ENCODE peak calls at places on chromosome 15, in four cellular contexts. One of them, this sample, is unnamed. For H3K9me3, the result is how much of the 10 kb centered on the place peaks cover.

GRCh38 chr15:92625297-92625980 is 30.1 kb downstream of the FAM174B start:
- DNase-seq in neuronal stem cell: no peak
- DNase-seq in heart left ventricle: no peak
- DNase-seq in OCI-LY7: no peak
- DNase-seq in this sample: no peak

GRCh38 chr15:48897144-48897814 is 19.3 kb downstream of the EID1 start:
- DNase-seq in heart left ventricle: no peak
- DNase-seq in OCI-LY7: no peak
- DNase-seq in neuronal stem cell: no peak
- DNase-seq in this sample: no peak

GRCh38 chr15:80770356-80770705 is 8.8 kb upstream of the CEMIP start:
- DNase-seq in neuronal stem cell: no peak
- DNase-seq in heart left ventricle: no peak
- DNase-seq in OCI-LY7: no peak
- DNase-seq in this sample: no peak

GRCh38 chr15:90231028-90232017 is 2.4 kb downstream of the CIB1 start:
- DNase-seq in neuronal stem cell: no peak
- DNase-seq in OCI-LY7: peak
- DNase-seq in heart left ventricle: no peak
- DNase-seq in this sample: peak

GRCh38 chr15:92034227-92034626 is 180.7 kb downstream of the SLCO3A1 start:
- DNase-seq in neuronal stem cell: no peak
- DNase-seq in heart left ventricle: no peak
- DNase-seq in OCI-LY7: no peak
- DNase-seq in this sample: no peak

GRCh38 chr15:31335991-31336942 is 9.6 kb downstream of the KLF13 start:
- DNase-seq in OCI-LY7: no peak
- DNase-seq in heart left ventricle: no peak
- DNase-seq in neuronal stem cell: no peak
- DNase-seq in this sample: no peak

GRCh38 chr15:82047493-82048446 is 2.0 kb upstream of the MEX3B start:
- DNase-seq in heart left ventricle: no peak
- DNase-seq in neuronal stem cell: no peak
- DNase-seq in OCI-LY7: no peak
- DNase-seq in this sample: no peak

GRCh38 chr15:101710806-101711205 is 13.5 kb downstream of the TARS3 start:
- DNase-seq in heart left ventricle: no peak
- DNase-seq in neuronal stem cell: no peak
- DNase-seq in OCI-LY7: no peak
- DNase-seq in this sample: no peak

GRCh38 chr15:67340630-67341029 is 86.0 kb downstream of the IQCH start:
- DNase-seq in OCI-LY7: no peak
- DNase-seq in neuronal stem cell: no peak
- DNase-seq in heart left ventricle: no peak
- DNase-seq in this sample: no peak

GRCh38 chr15:68819451-68820204 is 1.1 kb downstream of the ANP32A start:
- DNase-seq in OCI-LY7: peak
- DNase-seq in heart left ventricle: peak
- DNase-seq in neuronal stem cell: peak
- DNase-seq in this sample: peak

GRCh38 chr15:74901612-74902063 is 5.0 kb downstream of the FAM219B start:
- DNase-seq in OCI-LY7: peak
- DNase-seq in heart left ventricle: no peak
- DNase-seq in neuronal stem cell: peak
- DNase-seq in this sample: peak

GRCh38 chr15:53230473-53230872 is 440.3 kb upstream of the ONECUT1 start:
- DNase-seq in heart left ventricle: no peak
- DNase-seq in neuronal stem cell: no peak
- DNase-seq in OCI-LY7: no peak
- DNase-seq in this sample: no peak

GRCh38 chr15:100981086-100981485 is 61.9 kb downstream of the LRRK1 start:
- DNase-seq in neuronal stem cell: no peak
- DNase-seq in OCI-LY7: peak
- DNase-seq in heart left ventricle: no peak
- DNase-seq in this sample: no peak

GRCh38 chr15:52247032-52247431 is 48.6 kb downstream of the MYO5C start:
- DNase-seq in neuronal stem cell: no peak
- DNase-seq in heart left ventricle: no peak
- DNase-seq in OCI-LY7: no peak
- DNase-seq in this sample: no peak

GRCh38 chr15:78988361-78988911 is 43.6 kb upstream of the CTSH start:
- DNase-seq in heart left ventricle: peak
- DNase-seq in OCI-LY7: no peak
- DNase-seq in neuronal stem cell: no peak
- DNase-seq in this sample: no peak

GRCh38 chr15:28991236-28992171 is 105.7 kb downstream of the APBA2 start:
- DNase-seq in OCI-LY7: no peak
- DNase-seq in heart left ventricle: no peak
- DNase-seq in neuronal stem cell: no peak
- DNase-seq in this sample: no peak

GRCh38 chr15:22888120-22888859 is 49.8 kb downstream of the NIPA2 start:
- DNase-seq in neuronal stem cell: no peak
- DNase-seq in heart left ventricle: peak
- DNase-seq in OCI-LY7: no peak
- DNase-seq in this sample: no peak

GRCh38 chr15:88563638-88564037 is 17.2 kb upstream of the DET1 start:
- DNase-seq in neuronal stem cell: no peak
- DNase-seq in OCI-LY7: no peak
- DNase-seq in heart left ventricle: no peak
- DNase-seq in this sample: no peak

GRCh38 chr15:57571725-57572124 is 20.0 kb upstream of the MYZAP start:
- DNase-seq in heart left ventricle: no peak
- DNase-seq in neuronal stem cell: no peak
- DNase-seq in OCI-LY7: no peak
- DNase-seq in this sample: no peak

GRCh38 chr15:71131601-71132357 is 16.5 kb downstream of the THSD4 start:
- DNase-seq in heart left ventricle: no peak
- DNase-seq in OCI-LY7: no peak
- DNase-seq in neuronal stem cell: no peak
- DNase-seq in this sample: no peak

GRCh38 chr15:77627581-77627980 is 5.1 kb downstream of the LINGO1 start:
- DNase-seq in neuronal stem cell: peak
- DNase-seq in heart left ventricle: no peak
- DNase-seq in OCI-LY7: no peak
- DNase-seq in this sample: no peak

GRCh38 chr15:47872208-47872607 is 154.9 kb downstream of the SEMA6D start:
- DNase-seq in heart left ventricle: no peak
- DNase-seq in OCI-LY7: no peak
- DNase-seq in neuronal stem cell: no peak
- DNase-seq in this sample: no peak

GRCh38 chr15:80386151-80386550 is 18.0 kb upstream of the ARNT2 start:
- DNase-seq in heart left ventricle: no peak
- DNase-seq in OCI-LY7: no peak
- DNase-seq in neuronal stem cell: no peak
- DNase-seq in this sample: no peak

GRCh38 chr15:33584797-33585196 is 274.0 kb downstream of the RYR3 start:
- DNase-seq in heart left ventricle: no peak
- DNase-seq in neuronal stem cell: no peak
- DNase-seq in OCI-LY7: no peak
- DNase-seq in this sample: no peak

GRCh38 chr15:101004986-101005747 is 86.0 kb downstream of the LRRK1 start:
- DNase-seq in neuronal stem cell: no peak
- DNase-seq in OCI-LY7: no peak
- DNase-seq in heart left ventricle: no peak
- DNase-seq in this sample: no peak

GRCh38 chr15:59039225-59039624 is 51.8 kb downstream of the RNF111 start:
- DNase-seq in OCI-LY7: no peak
- DNase-seq in heart left ventricle: no peak
- DNase-seq in neuronal stem cell: no peak
- DNase-seq in this sample: no peak

GRCh38 chr15:52217186-52217585 is 26.0 kb upstream of the GNB5 start:
- DNase-seq in neuronal stem cell: no peak
- DNase-seq in heart left ventricle: no peak
- DNase-seq in OCI-LY7: peak
- DNase-seq in this sample: no peak

GRCh38 chr15:38768970-38769369 is 204.4 kb upstream of the RASGRP1 start:
- DNase-seq in neuronal stem cell: peak
- DNase-seq in OCI-LY7: no peak
- DNase-seq in heart left ventricle: no peak
- DNase-seq in this sample: no peak

GRCh38 chr15:73298522-73298921 is 70.2 kb downstream of the HCN4 start:
- DNase-seq in neuronal stem cell: no peak
- DNase-seq in OCI-LY7: no peak
- DNase-seq in heart left ventricle: no peak
- DNase-seq in this sample: no peak

GRCh38 chr15:63049747-63050439 is 7.3 kb downstream of the TPM1 start:
- DNase-seq in neuronal stem cell: no peak
- DNase-seq in OCI-LY7: no peak
- DNase-seq in heart left ventricle: no peak
- DNase-seq in this sample: no peak
- H3K4me3 ChIP-seq in neuronal stem cell: no peak
- H3K4me3 ChIP-seq in OCI-LY7: no peak
- H3K4me3 ChIP-seq in heart left ventricle: peak
- H3K4me3 ChIP-seq in this sample: no peak

GRCh38 chr15:27358751-27359434 is 387.9 kb downstream of the GABRG3 start:
- DNase-seq in heart left ventricle: no peak
- DNase-seq in neuronal stem cell: peak
- DNase-seq in OCI-LY7: no peak
- DNase-seq in this sample: no peak
- H3K9me3 ChIP-seq in heart left ventricle: under half
- H3K9me3 ChIP-seq in neuronal stem cell: under half
- H3K9me3 ChIP-seq in OCI-LY7: under half
- H3K9me3 ChIP-seq in this sample: under half

GRCh38 chr15:40162552-40162951 is 1.7 kb downstream of the BUB1B start:
- DNase-seq in OCI-LY7: no peak
- DNase-seq in heart left ventricle: no peak
- DNase-seq in neuronal stem cell: no peak
- DNase-seq in this sample: no peak

GRCh38 chr15:40161693-40162401 is 978 bp downstream of the BUB1B start:
- DNase-seq in OCI-LY7: peak
- DNase-seq in neuronal stem cell: no peak
- DNase-seq in heart left ventricle: no peak
- DNase-seq in this sample: no peak

GRCh38 chr15:40160689-40161688 is at the start of gene BUB1B:
- DNase-seq in OCI-LY7: peak
- DNase-seq in heart left ventricle: peak
- DNase-seq in neuronal stem cell: peak
- DNase-seq in this sample: peak

GRCh38 chr15:40157748-40158447 is 3.0 kb upstream of the BUB1B start:
- DNase-seq in neuronal stem cell: no peak
- DNase-seq in OCI-LY7: no peak
- DNase-seq in heart left ventricle: no peak
- DNase-seq in this sample: no peak

DNA sequence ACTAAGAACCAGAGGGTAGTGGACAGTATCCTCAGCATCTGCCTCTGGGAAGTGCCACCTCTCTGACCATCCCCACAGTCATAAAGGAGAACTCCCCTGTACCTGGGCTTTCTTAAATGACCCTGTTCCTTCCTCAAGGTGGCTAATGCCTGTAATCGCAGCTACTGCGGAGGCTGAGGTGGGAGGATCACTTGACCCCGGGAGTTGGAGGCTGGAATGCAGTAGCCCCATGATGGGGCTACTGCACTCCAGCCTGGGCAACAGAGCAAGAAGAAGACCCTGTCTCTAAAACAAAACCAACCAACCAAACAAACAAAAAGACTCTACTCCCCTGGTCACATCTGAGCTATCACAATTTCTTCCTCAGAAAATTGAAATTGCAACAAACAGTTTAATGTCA is 848 bp upstream of the BUB1B start:
- DNase-seq in OCI-LY7: no peak
- DNase-seq in neuronal stem cell: no peak
- DNase-seq in heart left ventricle: no peak
- DNase-seq in this sample: no peak
- H3K4me3 ChIP-seq in OCI-LY7: no peak
- H3K4me3 ChIP-seq in neuronal stem cell: no peak
- H3K4me3 ChIP-seq in heart left ventricle: no peak
- H3K4me3 ChIP-seq in this sample: no peak

GRCh38 chr15:94912760-94913159 is 681.4 kb downstream of the MCTP2 start:
- DNase-seq in neuronal stem cell: no peak
- DNase-seq in heart left ventricle: no peak
- DNase-seq in OCI-LY7: no peak
- DNase-seq in this sample: no peak
- H3K9me3 ChIP-seq in neuronal stem cell: under half
- H3K9me3 ChIP-seq in heart left ventricle: under half
- H3K9me3 ChIP-seq in OCI-LY7: under half
- H3K9me3 ChIP-seq in this sample: under half

This sample was measured in effector memory CD4-positive, alpha-beta T cell.